ENCODE peak calls at places on chromosome 18, in eight cellular contexts. One of them, this sample, is unnamed.

GRCh38 chr18:29181151-29181901 is 1004.4 kb upstream of the CDH2 start:
- DNase-seq in iPS-NIHi11: no peak
- DNase-seq in T-helper 2 cell treated with Interferon-gamma antibody and Interleukin-4, amounts not matched to agents 5 μg/mL and 100 μg/mL, for 36 hours: no peak
- DNase-seq in cerebellum: no peak
- DNase-seq in iris pigment epithelial cell: peak; percentile 96
- DNase-seq in iPS DF 6.9: no peak
- DNase-seq in LoVo: no peak
- DNase-seq in Peyer's patch: peak; percentile 45
- DNase-seq in this sample: no peak

GRCh38 chr18:11040823-11041712 is 108.3 kb downstream of the PIEZO2 start:
- DNase-seq in cerebellum: peak; percentile 10
- DNase-seq in iPS DF 6.9: peak; percentile 37
- DNase-seq in T-helper 2 cell treated with Interferon-gamma antibody and Interleukin-4, amounts not matched to agents 5 μg/mL and 100 μg/mL, for 36 hours: no peak
- DNase-seq in LoVo: peak; percentile 47
- DNase-seq in Peyer's patch: no peak
- DNase-seq in iris pigment epithelial cell: peak; percentile 42
- DNase-seq in iPS-NIHi11: peak; percentile 81
- DNase-seq in this sample: peak; percentile 20

GRCh38 chr18:14074187-14074586 is 58.0 kb downstream of the ZNF519 start:
- DNase-seq in iPS-NIHi11: peak; percentile 53
- DNase-seq in iris pigment epithelial cell: no peak
- DNase-seq in T-helper 2 cell treated with Interferon-gamma antibody and Interleukin-4, amounts not matched to agents 5 μg/mL and 100 μg/mL, for 36 hours: no peak
- DNase-seq in Peyer's patch: no peak
- DNase-seq in cerebellum: no peak
- DNase-seq in iPS DF 6.9: no peak
- DNase-seq in LoVo: no peak
- DNase-seq in this sample: peak; percentile 38

GRCh38 chr18:8912348-8913057 is 190.0 kb upstream of the NDUFV2 start:
- DNase-seq in iPS-NIHi11: peak; percentile 37
- DNase-seq in cerebellum: peak; percentile 79
- DNase-seq in T-helper 2 cell treated with Interferon-gamma antibody and Interleukin-4, amounts not matched to agents 5 μg/mL and 100 μg/mL, for 36 hours: no peak
- DNase-seq in iPS DF 6.9: no peak
- DNase-seq in Peyer's patch: peak; percentile 68
- DNase-seq in iris pigment epithelial cell: no peak
- DNase-seq in LoVo: no peak
- DNase-seq in this sample: no peak

GRCh38 chr18:415627-416612 is 84.6 kb downstream of the COLEC12 start:
- DNase-seq in iPS-NIHi11: no peak
- DNase-seq in Peyer's patch: no peak
- DNase-seq in iris pigment epithelial cell: peak; percentile 79
- DNase-seq in iPS DF 6.9: no peak
- DNase-seq in T-helper 2 cell treated with Interferon-gamma antibody and Interleukin-4, amounts not matched to agents 5 μg/mL and 100 μg/mL, for 36 hours: no peak
- DNase-seq in LoVo: peak; percentile 19
- DNase-seq in cerebellum: no peak
- DNase-seq in this sample: no peak

GRCh38 chr18:26307161-26307773 is 81.0 kb downstream of the TAF4B start:
- DNase-seq in cerebellum: peak; percentile 40
- DNase-seq in iris pigment epithelial cell: peak; percentile 72
- DNase-seq in Peyer's patch: no peak
- DNase-seq in iPS DF 6.9: no peak
- DNase-seq in T-helper 2 cell treated with Interferon-gamma antibody and Interleukin-4, amounts not matched to agents 5 μg/mL and 100 μg/mL, for 36 hours: no peak
- DNase-seq in iPS-NIHi11: peak; percentile 50
- DNase-seq in LoVo: peak; percentile 32
- DNase-seq in this sample: no peak

GRCh38 chr18:70415823-70416488 is 127.1 kb downstream of the SOCS6 start:
- DNase-seq in iris pigment epithelial cell: no peak
- DNase-seq in iPS DF 6.9: no peak
- DNase-seq in Peyer's patch: peak; percentile 74
- DNase-seq in T-helper 2 cell treated with Interferon-gamma antibody and Interleukin-4, amounts not matched to agents 5 μg/mL and 100 μg/mL, for 36 hours: no peak
- DNase-seq in cerebellum: no peak
- DNase-seq in LoVo: peak; percentile 73
- DNase-seq in iPS-NIHi11: peak; percentile 18
- DNase-seq in this sample: no peak

GRCh38 chr18:58997811-58998337 is 133.2 kb downstream of the ZNF532 start:
- DNase-seq in iris pigment epithelial cell: peak; percentile 85
- DNase-seq in iPS DF 6.9: no peak
- DNase-seq in T-helper 2 cell treated with Interferon-gamma antibody and Interleukin-4, amounts not matched to agents 5 μg/mL and 100 μg/mL, for 36 hours: no peak
- DNase-seq in iPS-NIHi11: no peak
- DNase-seq in Peyer's patch: no peak
- DNase-seq in LoVo: no peak
- DNase-seq in cerebellum: peak; percentile 38
- DNase-seq in this sample: no peak

GRCh38 chr18:2515408-2515807 is 55.9 kb downstream of the METTL4 start:
- DNase-seq in cerebellum: no peak
- DNase-seq in iPS-NIHi11: no peak
- DNase-seq in LoVo: no peak
- DNase-seq in iris pigment epithelial cell: peak; percentile 86
- DNase-seq in Peyer's patch: no peak
- DNase-seq in iPS DF 6.9: no peak
- DNase-seq in T-helper 2 cell treated with Interferon-gamma antibody and Interleukin-4, amounts not matched to agents 5 μg/mL and 100 μg/mL, for 36 hours: no peak
- DNase-seq in this sample: no peak

GRCh38 chr18:53457068-53457467 is 767.4 kb downstream of the MBD2 start:
- DNase-seq in iris pigment epithelial cell: no peak
- DNase-seq in iPS-NIHi11: no peak
- DNase-seq in cerebellum: no peak
- DNase-seq in LoVo: no peak
- DNase-seq in T-helper 2 cell treated with Interferon-gamma antibody and Interleukin-4, amounts not matched to agents 5 μg/mL and 100 μg/mL, for 36 hours: no peak
- DNase-seq in Peyer's patch: no peak
- DNase-seq in iPS DF 6.9: no peak
- DNase-seq in this sample: no peak

GRCh38 chr18:48887294-48887904 is 63.4 kb downstream of the SMAD7 start:
- DNase-seq in LoVo: no peak
- DNase-seq in Peyer's patch: no peak
- DNase-seq in iPS-NIHi11: no peak
- DNase-seq in cerebellum: no peak
- DNase-seq in iPS DF 6.9: no peak
- DNase-seq in iris pigment epithelial cell: no peak
- DNase-seq in T-helper 2 cell treated with Interferon-gamma antibody and Interleukin-4, amounts not matched to agents 5 μg/mL and 100 μg/mL, for 36 hours: no peak
- DNase-seq in this sample: no peak

GRCh38 chr18:23994361-23994902 is 20.1 kb upstream of the TTC39C start:
- DNase-seq in iPS-NIHi11: no peak
- DNase-seq in Peyer's patch: peak; percentile 74
- DNase-seq in iPS DF 6.9: no peak
- DNase-seq in LoVo: peak; percentile 32
- DNase-seq in T-helper 2 cell treated with Interferon-gamma antibody and Interleukin-4, amounts not matched to agents 5 μg/mL and 100 μg/mL, for 36 hours: no peak
- DNase-seq in iris pigment epithelial cell: peak; percentile 86
- DNase-seq in cerebellum: no peak
- DNase-seq in this sample: no peak

GRCh38 chr18:11327656-11328055 is 178.3 kb upstream of the PIEZO2 start:
- DNase-seq in T-helper 2 cell treated with Interferon-gamma antibody and Interleukin-4, amounts not matched to agents 5 μg/mL and 100 μg/mL, for 36 hours: no peak
- DNase-seq in Peyer's patch: no peak
- DNase-seq in LoVo: no peak
- DNase-seq in cerebellum: no peak
- DNase-seq in iPS DF 6.9: no peak
- DNase-seq in iris pigment epithelial cell: no peak
- DNase-seq in iPS-NIHi11: no peak
- DNase-seq in this sample: no peak

GRCh38 chr18:50656841-50657470 is 97.1 kb downstream of the MAPK4 start:
- DNase-seq in Peyer's patch: no peak
- DNase-seq in T-helper 2 cell treated with Interferon-gamma antibody and Interleukin-4, amounts not matched to agents 5 μg/mL and 100 μg/mL, for 36 hours: no peak
- DNase-seq in cerebellum: no peak
- DNase-seq in iris pigment epithelial cell: no peak
- DNase-seq in iPS-NIHi11: no peak
- DNase-seq in iPS DF 6.9: no peak
- DNase-seq in LoVo: no peak
- DNase-seq in this sample: no peak

GRCh38 chr18:55013086-55013485 is 53.8 kb upstream of the CCDC68 start:
- DNase-seq in iris pigment epithelial cell: peak; percentile 78
- DNase-seq in iPS-NIHi11: no peak
- DNase-seq in T-helper 2 cell treated with Interferon-gamma antibody and Interleukin-4, amounts not matched to agents 5 μg/mL and 100 μg/mL, for 36 hours: no peak
- DNase-seq in LoVo: no peak
- DNase-seq in Peyer's patch: no peak
- DNase-seq in iPS DF 6.9: no peak
- DNase-seq in cerebellum: no peak
- DNase-seq in this sample: no peak

GRCh38 chr18:25503567-25504081 is 151.7 kb upstream of the ZNF521 start:
- DNase-seq in T-helper 2 cell treated with Interferon-gamma antibody and Interleukin-4, amounts not matched to agents 5 μg/mL and 100 μg/mL, for 36 hours: no peak
- DNase-seq in Peyer's patch: peak; percentile 56
- DNase-seq in iris pigment epithelial cell: peak; percentile 83
- DNase-seq in iPS-NIHi11: peak; percentile 63
- DNase-seq in cerebellum: peak; percentile 63
- DNase-seq in LoVo: peak; percentile 33
- DNase-seq in iPS DF 6.9: peak; percentile 25
- DNase-seq in this sample: peak; percentile 42

GRCh38 chr18:23178661-23179081 is 43.4 kb downstream of the CABLES1 start:
- DNase-seq in iris pigment epithelial cell: no peak
- DNase-seq in T-helper 2 cell treated with Interferon-gamma antibody and Interleukin-4, amounts not matched to agents 5 μg/mL and 100 μg/mL, for 36 hours: no peak
- DNase-seq in LoVo: no peak
- DNase-seq in iPS-NIHi11: no peak
- DNase-seq in cerebellum: no peak
- DNase-seq in iPS DF 6.9: no peak
- DNase-seq in Peyer's patch: no peak
- DNase-seq in this sample: no peak

GRCh38 chr18:43931439-43931838 is 654.1 kb upstream of the SYT4 start:
- DNase-seq in T-helper 2 cell treated with Interferon-gamma antibody and Interleukin-4, amounts not matched to agents 5 μg/mL and 100 μg/mL, for 36 hours: no peak
- DNase-seq in LoVo: no peak
- DNase-seq in iPS DF 6.9: no peak
- DNase-seq in cerebellum: no peak
- DNase-seq in iPS-NIHi11: no peak
- DNase-seq in Peyer's patch: no peak
- DNase-seq in iris pigment epithelial cell: peak; percentile 37
- DNase-seq in this sample: no peak

GRCh38 chr18:48844271-48844670 is 106.5 kb downstream of the SMAD7 start:
- DNase-seq in T-helper 2 cell treated with Interferon-gamma antibody and Interleukin-4, amounts not matched to agents 5 μg/mL and 100 μg/mL, for 36 hours: no peak
- DNase-seq in cerebellum: no peak
- DNase-seq in Peyer's patch: no peak
- DNase-seq in iPS DF 6.9: no peak
- DNase-seq in iris pigment epithelial cell: no peak
- DNase-seq in LoVo: no peak
- DNase-seq in iPS-NIHi11: no peak
- DNase-seq in this sample: no peak

GRCh38 chr18:76658627-76659026 is 163.6 kb upstream of the ZNF516 start:
- DNase-seq in T-helper 2 cell treated with Interferon-gamma antibody and Interleukin-4, amounts not matched to agents 5 μg/mL and 100 μg/mL, for 36 hours: peak; percentile 68
- DNase-seq in LoVo: no peak
- DNase-seq in iPS-NIHi11: peak; percentile 83
- DNase-seq in iPS DF 6.9: no peak
- DNase-seq in cerebellum: no peak
- DNase-seq in Peyer's patch: no peak
- DNase-seq in iris pigment epithelial cell: no peak
- DNase-seq in this sample: peak; percentile 15

GRCh38 chr18:62852851-62853250 is 137.5 kb downstream of the PHLPP1 start:
- DNase-seq in iPS DF 6.9: no peak
- DNase-seq in cerebellum: no peak
- DNase-seq in Peyer's patch: no peak
- DNase-seq in LoVo: no peak
- DNase-seq in T-helper 2 cell treated with Interferon-gamma antibody and Interleukin-4, amounts not matched to agents 5 μg/mL and 100 μg/mL, for 36 hours: no peak
- DNase-seq in iris pigment epithelial cell: no peak
- DNase-seq in iPS-NIHi11: no peak
- DNase-seq in this sample: no peak

GRCh38 chr18:46156124-46156745 is 52.0 kb downstream of the HAUS1 start:
- DNase-seq in iris pigment epithelial cell: no peak
- DNase-seq in iPS-NIHi11: no peak
- DNase-seq in iPS DF 6.9: no peak
- DNase-seq in T-helper 2 cell treated with Interferon-gamma antibody and Interleukin-4, amounts not matched to agents 5 μg/mL and 100 μg/mL, for 36 hours: peak; percentile 34
- DNase-seq in Peyer's patch: no peak
- DNase-seq in cerebellum: no peak
- DNase-seq in LoVo: no peak
- DNase-seq in this sample: no peak

GRCh38 chr18:22230403-22231042 is 61.1 kb downstream of the GATA6 start:
- DNase-seq in iPS-NIHi11: no peak
- DNase-seq in T-helper 2 cell treated with Interferon-gamma antibody and Interleukin-4, amounts not matched to agents 5 μg/mL and 100 μg/mL, for 36 hours: no peak
- DNase-seq in cerebellum: no peak
- DNase-seq in Peyer's patch: no peak
- DNase-seq in iPS DF 6.9: no peak
- DNase-seq in iris pigment epithelial cell: peak; percentile 98
- DNase-seq in LoVo: no peak
- DNase-seq in this sample: no peak